ENCODE peak calls at places on chromosomes 6 and 20, in eight cellular contexts. P is GM06990; B is neuronal stem cell; M is fibroblast of lung; D is effector memory CD4-positive, alpha-beta T cell; A is GM12865; V is adrenal gland; J is ovary. W is an unnamed sample.

GRCh38 chr20:63148696-63149095 is 67.2 kb downstream of the YTHDF1 start:
- DNase-seq in B (no peak), P (no peak), D (no peak), M (no peak), A (no peak), J (no peak), V (no peak), W (no peak)

GRCh38 chr20:1075564-1075963 is 42.8 kb upstream of the PSMF1 start:
- DNase-seq in M (no peak), J (no peak), D (no peak), V (no peak), A (peak; percentile 48), P (peak; percentile 18), B (no peak), W (no peak)

GRCh38 chr20:46206025-46206424 is 87.9 kb downstream of the CD40 start:
- DNase-seq in D (no peak), V (peak; percentile 51), P (no peak), A (peak; percentile 39), J (no peak), B (no peak), M (peak; percentile 23), W (peak; percentile 87)

GRCh38 chr6:117840541-117840983 is 66.5 kb upstream of the SLC35F1 start:
- DNase-seq in V (no peak), P (no peak), D (no peak), B (peak; percentile 47), A (peak; percentile 54), J (no peak), M (peak; percentile 45), W (no peak)

GRCh38 chr6:165676435-165677068 is 13.5 kb upstream of the PDE10A start:
- DNase-seq in A (no peak), J (no peak), V (no peak), B (no peak), M (peak; percentile 26), P (no peak), D (no peak), W (no peak)

GRCh38 chr6:138546733-138547185 is 47.5 kb upstream of the NHSL1 start:
- DNase-seq in M (no peak), B (no peak), P (no peak), J (no peak), D (no peak), A (peak; percentile 26), V (no peak), W (no peak)

GRCh38 chr20:16701296-16701695 is 28.5 kb upstream of the SNRPB2 start:
- DNase-seq in D (peak; percentile 27), P (no peak), J (no peak), A (peak; percentile 44), B (no peak), V (no peak), M (no peak), W (peak; percentile 24)

GRCh38 chr20:33299111-33299603 is 16.1 kb downstream of the BPIFB1 start:
- DNase-seq in J (peak; percentile 13), M (peak; percentile 42), D (peak; percentile 57), P (peak; percentile 59), V (peak; percentile 64), B (peak; percentile 70), A (peak; percentile 68), W (peak; percentile 28)

GRCh38 chr6:166085498-166085897 is 82.2 kb downstream of the TBXT start:
- DNase-seq in V (no peak), B (no peak), D (no peak), A (no peak), M (no peak), P (no peak), J (no peak), W (no peak)

GRCh38 chr6:1862411-1862810 is 252.7 kb downstream of the FOXC1 start:
- DNase-seq in M (no peak), P (no peak), D (no peak), B (no peak), J (no peak), V (no peak), A (no peak), W (no peak)

GRCh38 chr6:85920782-85921181 is 278.1 kb upstream of the SYNCRIP start:
- DNase-seq in B (peak; percentile 5), A (no peak), P (no peak), D (no peak), V (no peak), M (no peak), J (no peak), W (no peak)

GRCh38 chr20:18224968-18225568 is 63.3 kb upstream of the ZNF133 start:
- DNase-seq in V (peak; percentile 81), M (peak; percentile 74), D (no peak), B (peak; percentile 67), P (no peak), A (no peak), J (peak; percentile 25), W (no peak)

GRCh38 chr20:431012-431904 is 23.2 kb downstream of the RBCK1 start:
- DNase-seq in A (peak; percentile 71), M (peak; percentile 77), B (peak; percentile 43), P (no peak), J (no peak), V (peak; percentile 81), D (no peak), W (no peak)

GRCh38 chr20:4893709-4894108 is 107.6 kb downstream of the SLC23A2 start:
- DNase-seq in B (no peak), D (no peak), J (no peak), A (no peak), V (no peak), P (no peak), M (no peak), W (no peak)

GRCh38 chr6:146358341-146359046 is 185.1 kb upstream of the RAB32 start:
- DNase-seq in A (no peak), P (no peak), M (peak; percentile 21), J (no peak), V (no peak), B (no peak), D (no peak), W (no peak)
- H3K4me3 ChIP-seq in A (no peak overlapping the region), P (no peak overlapping the region), M (no peak overlapping the region), J (no peak overlapping the region), V (no peak overlapping the region), B (no peak overlapping the region), D (no peak overlapping the region), W (no peak overlapping the region)

GRCh38 chr6:11473008-11473740 is 64.4 kb upstream of the TMEM170B start:
- DNase-seq in D (no peak), J (no peak), B (no peak), P (no peak), M (no peak), V (peak; percentile 46), A (no peak), W (no peak)
- H3K4me3 ChIP-seq in D (no peak overlapping the region), J (no peak overlapping the region), B (no peak overlapping the region), P (no peak overlapping the region), M (no peak overlapping the region), V (no peak overlapping the region), A (no peak overlapping the region), W (no peak overlapping the region)

GRCh38 chr6:109306733-109307132 is 75.5 kb downstream of the CD164 start:
- DNase-seq in J (no peak), A (no peak), V (no peak), B (no peak), M (no peak), P (no peak), D (no peak), W (no peak)
- H3K4me3 ChIP-seq in J (no peak overlapping the region), A (no peak overlapping the region), V (no peak overlapping the region), B (no peak overlapping the region), M (no peak overlapping the region), P (no peak overlapping the region), D (no peak overlapping the region), W (no peak overlapping the region)

GRCh38 chr6:167094436-167094819 is 28.5 kb upstream of the CCR6 start:
- DNase-seq in B (no peak), D (no peak), V (no peak), M (no peak), A (no peak), P (no peak), J (no peak), W (no peak)
- H3K4me3 ChIP-seq in B (no peak overlapping the region), D (peak overlapping the region; percentile 26), V (no peak overlapping the region), M (no peak overlapping the region), A (peak overlapping the region; percentile 59), P (peak overlapping the region; percentile 73), J (no peak overlapping the region), W (no peak overlapping the region)

DNA sequence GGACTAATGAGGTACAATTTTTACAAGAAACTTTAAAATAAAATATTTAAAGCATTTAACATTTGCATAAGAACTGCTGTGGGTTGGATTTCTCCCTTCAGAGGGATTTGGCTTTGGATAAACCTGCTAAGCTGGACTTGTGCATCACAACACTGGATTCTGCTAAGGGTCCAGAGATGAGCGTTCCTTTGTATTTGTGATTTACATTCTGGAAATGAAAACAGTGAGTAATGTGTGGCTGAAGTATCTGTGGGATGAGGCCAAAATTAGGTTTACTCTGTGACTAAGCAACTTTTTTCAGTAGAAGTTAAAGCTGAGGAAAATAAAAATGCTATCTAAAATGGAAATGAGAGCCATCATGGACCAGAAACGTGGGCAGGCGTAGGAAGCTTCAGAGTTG is 494.3 kb downstream of the EPM2A start:
- DNase-seq in P (no peak), M (peak; percentile 43), V (no peak), D (no peak), A (no peak), J (no peak), B (no peak), W (no peak)
- H3K4me3 ChIP-seq in P (no peak overlapping the region), M (no peak overlapping the region), V (no peak overlapping the region), D (no peak overlapping the region), A (no peak overlapping the region), J (no peak overlapping the region), B (no peak overlapping the region), W (no peak overlapping the region)

GRCh38 chr20:23622839-23623343 is 14.9 kb downstream of the CST3 start:
- DNase-seq in B (no peak), J (peak; percentile 80), D (no peak), M (peak; percentile 98), P (peak; percentile 47), V (peak; percentile 77), A (peak; percentile 67), W (no peak)
- H3K4me3 ChIP-seq in B (no peak overlapping the region), J (peak overlapping the region; percentile 22), D (no peak overlapping the region), M (peak overlapping the region; percentile 40), P (no peak overlapping the region), V (no peak overlapping the region), A (peak overlapping the region; percentile 37), W (peak overlapping the region; percentile 37)

DNA sequence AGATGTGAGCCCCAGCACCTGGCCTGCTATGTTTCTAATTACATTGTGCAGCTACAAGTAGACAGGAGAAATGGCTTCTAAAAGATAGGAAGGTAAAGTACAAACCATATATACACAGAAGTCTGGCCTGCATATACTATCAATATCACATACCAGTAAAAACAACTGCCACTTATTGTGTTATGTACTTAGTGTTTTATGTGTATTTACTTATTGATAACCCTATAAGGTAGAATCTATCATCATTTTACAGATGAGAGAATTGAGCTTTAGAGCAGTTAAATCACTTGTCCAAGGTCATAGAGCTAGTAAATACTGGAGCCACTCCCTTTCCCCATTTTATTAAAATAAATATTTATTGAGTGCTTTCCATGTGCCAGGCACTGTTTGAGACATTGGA is 102.4 kb upstream of the PRDM1 start:
- DNase-seq in J (no peak), V (no peak), D (no peak), A (no peak), P (no peak), B (no peak), M (no peak), W (no peak)
- H3K4me3 ChIP-seq in J (no peak overlapping the region), V (no peak overlapping the region), D (no peak overlapping the region), A (no peak overlapping the region), P (no peak overlapping the region), B (no peak overlapping the region), M (no peak overlapping the region), W (no peak overlapping the region)